ENCODE peak calls at places on chromosome 22, in six cellular contexts. One of them, this sample, is unnamed.

GRCh38 chr22:23117890-23118646 is 23.7 kb downstream of the RSPH14 start:
- DNase-seq in mesothelial cell of epicardium: no peak
- DNase-seq in PC-3: no peak
- DNase-seq in K562: peak; percentile 61
- DNase-seq in dorsolateral prefrontal cortex: no peak
- DNase-seq in glutamatergic neuron: no peak
- DNase-seq in this sample: no peak

GRCh38 chr22:27761652-27762051 is 39.9 kb downstream of the MN1 start:
- DNase-seq in mesothelial cell of epicardium: no peak
- DNase-seq in PC-3: no peak
- DNase-seq in K562: no peak
- DNase-seq in glutamatergic neuron: no peak
- DNase-seq in dorsolateral prefrontal cortex: no peak
- DNase-seq in this sample: no peak

GRCh38 chr22:37896939-37897338 is 9.2 kb upstream of the MICALL1 start:
- DNase-seq in K562: no peak
- DNase-seq in mesothelial cell of epicardium: no peak
- DNase-seq in dorsolateral prefrontal cortex: no peak
- DNase-seq in glutamatergic neuron: no peak
- DNase-seq in PC-3: no peak
- DNase-seq in this sample: no peak

GRCh38 chr22:37804502-37804885 is 3.2 kb upstream of the GCAT start:
- DNase-seq in mesothelial cell of epicardium: no peak
- DNase-seq in PC-3: no peak
- DNase-seq in glutamatergic neuron: peak; percentile 39
- DNase-seq in K562: no peak
- DNase-seq in dorsolateral prefrontal cortex: no peak
- DNase-seq in this sample: no peak

GRCh38 chr22:41919357-41920224 is 4.7 kb upstream of the SHISA8 start:
- DNase-seq in K562: peak; percentile 68
- DNase-seq in PC-3: no peak
- DNase-seq in mesothelial cell of epicardium: no peak
- DNase-seq in glutamatergic neuron: peak; percentile 81
- DNase-seq in dorsolateral prefrontal cortex: no peak
- DNase-seq in this sample: no peak

GRCh38 chr22:37607010-37607911 is 1.4 kb upstream of the GGA1 start:
- DNase-seq in mesothelial cell of epicardium: peak; percentile 81
- DNase-seq in dorsolateral prefrontal cortex: peak; percentile 75
- DNase-seq in PC-3: peak; percentile 91
- DNase-seq in glutamatergic neuron: peak; percentile 87
- DNase-seq in K562: peak; percentile 78
- DNase-seq in this sample: peak; percentile 39

GRCh38 chr22:23437779-23438178 is 142.3 kb downstream of the IGLL1 start:
- DNase-seq in dorsolateral prefrontal cortex: no peak
- DNase-seq in mesothelial cell of epicardium: no peak
- DNase-seq in glutamatergic neuron: no peak
- DNase-seq in K562: no peak
- DNase-seq in PC-3: no peak
- DNase-seq in this sample: no peak

GRCh38 chr22:43293661-43294392 is 49.3 kb downstream of the SCUBE1 start:
- DNase-seq in PC-3: peak; percentile 29
- DNase-seq in K562: peak; percentile 77
- DNase-seq in dorsolateral prefrontal cortex: no peak
- DNase-seq in glutamatergic neuron: peak; percentile 73
- DNase-seq in mesothelial cell of epicardium: no peak
- DNase-seq in this sample: no peak

GRCh38 chr22:39967103-39967829 is 7.1 kb downstream of the TMA7B start:
- DNase-seq in mesothelial cell of epicardium: no peak
- DNase-seq in K562: no peak
- DNase-seq in glutamatergic neuron: no peak
- DNase-seq in dorsolateral prefrontal cortex: no peak
- DNase-seq in PC-3: peak; percentile 33
- DNase-seq in this sample: peak; percentile 15

GRCh38 chr22:21603973-21604372 is 25.8 kb downstream of the YDJC start:
- DNase-seq in K562: no peak
- DNase-seq in mesothelial cell of epicardium: no peak
- DNase-seq in glutamatergic neuron: no peak
- DNase-seq in PC-3: no peak
- DNase-seq in dorsolateral prefrontal cortex: no peak
- DNase-seq in this sample: no peak

GRCh38 chr22:42794551-42795510 is 62.2 kb downstream of the ARFGAP3 start:
- DNase-seq in glutamatergic neuron: peak; percentile 46
- DNase-seq in mesothelial cell of epicardium: no peak
- DNase-seq in K562: no peak
- DNase-seq in dorsolateral prefrontal cortex: no peak
- DNase-seq in PC-3: no peak
- DNase-seq in this sample: no peak

GRCh38 chr22:38089474-38089851 is 5.5 kb upstream of the SLC16A8 start:
- DNase-seq in dorsolateral prefrontal cortex: no peak
- DNase-seq in K562: no peak
- DNase-seq in PC-3: no peak
- DNase-seq in mesothelial cell of epicardium: no peak
- DNase-seq in glutamatergic neuron: peak; percentile 15
- DNase-seq in this sample: no peak

GRCh38 chr22:22951035-22951434 is 63.4 kb downstream of the IGLL5 start:
- DNase-seq in PC-3: no peak
- DNase-seq in K562: no peak
- DNase-seq in glutamatergic neuron: no peak
- DNase-seq in mesothelial cell of epicardium: no peak
- DNase-seq in dorsolateral prefrontal cortex: no peak
- DNase-seq in this sample: no peak

GRCh38 chr22:20966883-20967696 is at the start of gene AIFM3:
- DNase-seq in glutamatergic neuron: no peak
- DNase-seq in dorsolateral prefrontal cortex: no peak
- DNase-seq in PC-3: no peak
- DNase-seq in mesothelial cell of epicardium: no peak
- DNase-seq in K562: no peak
- DNase-seq in this sample: no peak

GRCh38 chr22:40070701-40071100 is 75.9 kb downstream of the FAM83F start:
- DNase-seq in K562: no peak
- DNase-seq in dorsolateral prefrontal cortex: no peak
- DNase-seq in mesothelial cell of epicardium: no peak
- DNase-seq in PC-3: no peak
- DNase-seq in glutamatergic neuron: no peak
- DNase-seq in this sample: peak; percentile 11

GRCh38 chr22:17777717-17778044 is 3.4 kb upstream of the BID start:
- DNase-seq in glutamatergic neuron: no peak
- DNase-seq in dorsolateral prefrontal cortex: no peak
- DNase-seq in K562: no peak
- DNase-seq in PC-3: no peak
- DNase-seq in mesothelial cell of epicardium: no peak
- DNase-seq in this sample: no peak

GRCh38 chr22:27919943-27920755 is 1.1 kb upstream of the PITPNB start:
- DNase-seq in K562: no peak
- DNase-seq in mesothelial cell of epicardium: no peak
- DNase-seq in dorsolateral prefrontal cortex: no peak
- DNase-seq in PC-3: peak; percentile 9
- DNase-seq in glutamatergic neuron: no peak
- DNase-seq in this sample: peak; percentile 32

GRCh38 chr22:42895087-42895486 is 38.0 kb upstream of the ARFGAP3 start:
- DNase-seq in dorsolateral prefrontal cortex: no peak
- DNase-seq in glutamatergic neuron: no peak
- DNase-seq in K562: no peak
- DNase-seq in PC-3: no peak
- DNase-seq in mesothelial cell of epicardium: no peak
- DNase-seq in this sample: no peak

GRCh38 chr22:24379536-24379935 is 47.9 kb upstream of the ADORA2A start:
- DNase-seq in K562: no peak
- DNase-seq in PC-3: peak; percentile 12
- DNase-seq in glutamatergic neuron: no peak
- DNase-seq in mesothelial cell of epicardium: no peak
- DNase-seq in dorsolateral prefrontal cortex: no peak
- DNase-seq in this sample: peak; percentile 39

GRCh38 chr22:27113211-27114030 is 456.0 kb downstream of the MIAT start:
- DNase-seq in mesothelial cell of epicardium: no peak
- DNase-seq in dorsolateral prefrontal cortex: peak; percentile 59
- DNase-seq in PC-3: peak; percentile 70
- DNase-seq in K562: no peak
- DNase-seq in glutamatergic neuron: no peak
- DNase-seq in this sample: peak; percentile 84

GRCh38 chr22:39242809-39243442 is 1.9 kb downstream of the PDGFB start:
- DNase-seq in dorsolateral prefrontal cortex: no peak
- DNase-seq in mesothelial cell of epicardium: peak; percentile 55
- DNase-seq in PC-3: peak; percentile 73
- DNase-seq in K562: peak; percentile 54
- DNase-seq in glutamatergic neuron: no peak
- DNase-seq in this sample: no peak

GRCh38 chr22:43100223-43100622 is 10.3 kb upstream of the BIK start:
- DNase-seq in dorsolateral prefrontal cortex: no peak
- DNase-seq in PC-3: no peak
- DNase-seq in mesothelial cell of epicardium: no peak
- DNase-seq in K562: no peak
- DNase-seq in glutamatergic neuron: no peak
- DNase-seq in this sample: no peak

GRCh38 chr22:33720166-33720878 is 200.0 kb downstream of the LARGE1 start:
- DNase-seq in PC-3: no peak
- DNase-seq in mesothelial cell of epicardium: no peak
- DNase-seq in dorsolateral prefrontal cortex: no peak
- DNase-seq in K562: no peak
- DNase-seq in glutamatergic neuron: no peak
- DNase-seq in this sample: no peak

GRCh38 chr22:39332441-39333064 is 13.1 kb upstream of the RPL3 start:
- DNase-seq in mesothelial cell of epicardium: no peak
- DNase-seq in PC-3: no peak
- DNase-seq in K562: no peak
- DNase-seq in dorsolateral prefrontal cortex: no peak
- DNase-seq in glutamatergic neuron: no peak
- DNase-seq in this sample: no peak

GRCh38 chr22:23750744-23751440 is at the start of gene ZNF70:
- DNase-seq in PC-3: peak; percentile 85
- DNase-seq in K562: peak; percentile 85
- DNase-seq in mesothelial cell of epicardium: peak; percentile 88
- DNase-seq in dorsolateral prefrontal cortex: peak; percentile 82
- DNase-seq in glutamatergic neuron: peak; percentile 87
- DNase-seq in this sample: peak; percentile 37

GRCh38 chr22:17786435-17787158 is 12.3 kb upstream of the BID start:
- DNase-seq in dorsolateral prefrontal cortex: peak; percentile 68
- DNase-seq in PC-3: no peak
- DNase-seq in mesothelial cell of epicardium: no peak
- DNase-seq in glutamatergic neuron: peak; percentile 78
- DNase-seq in K562: peak; percentile 89
- DNase-seq in this sample: peak; percentile 6

GRCh38 chr22:27197618-27198017 is 540.2 kb downstream of the MIAT start:
- DNase-seq in dorsolateral prefrontal cortex: no peak
- DNase-seq in mesothelial cell of epicardium: no peak
- DNase-seq in K562: peak; percentile 10
- DNase-seq in PC-3: no peak
- DNase-seq in glutamatergic neuron: no peak
- DNase-seq in this sample: no peak

GRCh38 chr22:30430933-30431332 is 5.4 kb downstream of the MTFP1 start:
- DNase-seq in K562: peak; percentile 36
- DNase-seq in dorsolateral prefrontal cortex: no peak
- DNase-seq in glutamatergic neuron: no peak
- DNase-seq in PC-3: no peak
- DNase-seq in mesothelial cell of epicardium: no peak
- DNase-seq in this sample: no peak
- TF ChIP-seq CTCF in K562: peak; percentile 30
- TF ChIP-seq CTCF in dorsolateral prefrontal cortex: no peak
- TF ChIP-seq CTCF in glutamatergic neuron: no peak
- TF ChIP-seq CTCF in PC-3: no peak
- TF ChIP-seq CTCF in mesothelial cell of epicardium: no peak
- TF ChIP-seq CTCF in this sample: peak; percentile 34

DNA sequence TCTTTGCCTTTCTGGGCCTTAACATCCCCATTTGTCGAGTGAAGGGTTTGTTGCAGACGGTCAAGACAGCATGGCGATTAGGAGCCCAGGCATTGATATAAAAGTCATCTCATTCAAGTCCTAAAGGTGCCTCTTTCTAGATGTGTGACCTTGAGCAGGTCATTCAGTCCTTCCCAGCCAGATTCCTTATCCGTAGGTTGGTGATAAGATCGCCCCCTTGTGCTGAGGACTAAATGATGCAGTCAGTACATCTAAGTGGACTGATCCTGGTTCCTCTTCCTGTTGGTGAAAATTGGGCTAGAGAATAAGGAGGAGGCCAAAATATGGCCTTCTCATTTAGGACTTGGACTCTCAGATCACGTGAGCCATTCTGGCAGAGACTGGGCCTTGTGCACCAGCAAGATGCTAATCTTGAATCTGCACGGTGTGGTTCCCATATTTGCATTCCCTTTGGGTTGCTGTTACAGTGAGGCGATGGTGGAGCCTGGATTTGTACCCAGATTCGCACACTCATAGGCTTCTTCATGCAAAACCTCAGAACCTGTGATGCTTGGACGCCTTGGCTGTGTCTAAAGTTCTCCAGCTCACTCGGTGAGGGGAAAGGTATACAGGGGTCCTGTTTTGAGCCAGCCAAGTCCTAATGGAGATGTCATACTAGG is 156.8 kb downstream of the MYO18B start:
- DNase-seq in mesothelial cell of epicardium: no peak
- DNase-seq in glutamatergic neuron: no peak
- DNase-seq in dorsolateral prefrontal cortex: no peak
- DNase-seq in K562: peak; percentile 22
- DNase-seq in PC-3: no peak
- DNase-seq in this sample: no peak
- TF ChIP-seq CTCF in mesothelial cell of epicardium: no peak
- TF ChIP-seq CTCF in glutamatergic neuron: peak; percentile 73
- TF ChIP-seq CTCF in dorsolateral prefrontal cortex: no peak
- TF ChIP-seq CTCF in K562: peak; percentile 18
- TF ChIP-seq CTCF in PC-3: no peak
- TF ChIP-seq CTCF in this sample: peak; percentile 17

GRCh38 chr22:46738961-46739870 is 1.2 kb upstream of the CERK start:
- DNase-seq in dorsolateral prefrontal cortex: no peak
- DNase-seq in mesothelial cell of epicardium: peak; percentile 16
- DNase-seq in glutamatergic neuron: peak; percentile 43
- DNase-seq in PC-3: no peak
- DNase-seq in K562: no peak
- DNase-seq in this sample: peak; percentile 82
- TF ChIP-seq CTCF in dorsolateral prefrontal cortex: no peak
- TF ChIP-seq CTCF in mesothelial cell of epicardium: no peak
- TF ChIP-seq CTCF in glutamatergic neuron: no peak
- TF ChIP-seq CTCF in PC-3: no peak
- TF ChIP-seq CTCF in K562: no peak
- TF ChIP-seq CTCF in this sample: peak; percentile 74

DNA sequence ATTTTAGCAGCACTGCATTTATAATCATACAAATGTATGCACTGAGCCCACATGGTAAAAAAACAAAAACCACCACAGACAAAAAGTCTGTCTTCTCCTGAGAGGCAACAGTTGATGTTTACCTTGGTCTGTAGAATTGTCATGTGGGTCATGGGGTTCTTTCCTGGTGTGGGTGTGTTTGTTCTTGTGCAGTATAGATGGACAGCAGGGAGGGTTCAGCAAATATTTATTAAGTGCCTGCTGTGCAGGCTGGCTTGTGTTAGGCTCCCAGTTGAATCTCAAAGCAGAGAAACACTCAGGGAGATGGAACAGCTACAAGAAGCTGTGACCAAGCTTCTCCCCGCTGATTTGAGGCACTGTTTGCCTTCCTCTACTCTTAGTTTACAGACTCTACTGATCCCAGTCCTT is 82.2 kb downstream of the PISD start:
- DNase-seq in mesothelial cell of epicardium: no peak
- DNase-seq in glutamatergic neuron: no peak
- DNase-seq in K562: no peak
- DNase-seq in dorsolateral prefrontal cortex: no peak
- DNase-seq in PC-3: no peak
- DNase-seq in this sample: no peak
- TF ChIP-seq CTCF in mesothelial cell of epicardium: no peak
- TF ChIP-seq CTCF in glutamatergic neuron: no peak
- TF ChIP-seq CTCF in K562: no peak
- TF ChIP-seq CTCF in dorsolateral prefrontal cortex: no peak
- TF ChIP-seq CTCF in PC-3: no peak
- TF ChIP-seq CTCF in this sample: no peak